ENCODE peak calls at places on chromosomes 5 and 9, in seven cellular contexts. One of them, this sample, is unnamed.

GRCh38 chr5:119049824-119050449 is 20.9 kb upstream of the DMXL1 start:
- DNase-seq in stomach: no peak
- DNase-seq in heart left ventricle: no peak
- DNase-seq in effector memory CD4-positive, alpha-beta T cell: no peak
- DNase-seq in iPS DF 6.9: no peak
- DNase-seq in mammary epithelial cell: peak; percentile 16
- DNase-seq in neural progenitor cell: no peak
- DNase-seq in this sample: no peak

GRCh38 chr5:72394688-72395087 is 74.5 kb downstream of the PTCD2 start:
- DNase-seq in stomach: no peak
- DNase-seq in heart left ventricle: no peak
- DNase-seq in effector memory CD4-positive, alpha-beta T cell: no peak
- DNase-seq in iPS DF 6.9: no peak
- DNase-seq in mammary epithelial cell: no peak
- DNase-seq in neural progenitor cell: peak; percentile 14
- DNase-seq in this sample: no peak

GRCh38 chr9:117377046-117377445 is 37.8 kb downstream of the ASTN2 start:
- DNase-seq in stomach: peak; percentile 27
- DNase-seq in heart left ventricle: no peak
- DNase-seq in effector memory CD4-positive, alpha-beta T cell: no peak
- DNase-seq in iPS DF 6.9: peak; percentile 16
- DNase-seq in mammary epithelial cell: no peak
- DNase-seq in neural progenitor cell: peak; percentile 29
- DNase-seq in this sample: no peak

GRCh38 chr5:150946351-150946905 is 41.6 kb upstream of the ZNF300 start:
- DNase-seq in stomach: peak; percentile 54
- DNase-seq in heart left ventricle: peak; percentile 92
- DNase-seq in effector memory CD4-positive, alpha-beta T cell: no peak
- DNase-seq in iPS DF 6.9: no peak
- DNase-seq in mammary epithelial cell: no peak
- DNase-seq in neural progenitor cell: no peak
- DNase-seq in this sample: no peak

GRCh38 chr9:32004431-32005076 is 379.9 kb upstream of the ACO1 start:
- DNase-seq in stomach: no peak
- DNase-seq in heart left ventricle: no peak
- DNase-seq in effector memory CD4-positive, alpha-beta T cell: no peak
- DNase-seq in iPS DF 6.9: no peak
- DNase-seq in mammary epithelial cell: no peak
- DNase-seq in neural progenitor cell: no peak
- DNase-seq in this sample: no peak

GRCh38 chr9:37541465-37541864 is 34.7 kb downstream of the FBXO10 start:
- DNase-seq in stomach: no peak
- DNase-seq in heart left ventricle: no peak
- DNase-seq in effector memory CD4-positive, alpha-beta T cell: no peak
- DNase-seq in iPS DF 6.9: no peak
- DNase-seq in mammary epithelial cell: no peak
- DNase-seq in neural progenitor cell: no peak
- DNase-seq in this sample: no peak

GRCh38 chr5:84383816-84384603 is 670 bp downstream of the EDIL3 start:
- DNase-seq in stomach: no peak
- DNase-seq in heart left ventricle: peak; percentile 36
- DNase-seq in effector memory CD4-positive, alpha-beta T cell: no peak
- DNase-seq in iPS DF 6.9: no peak
- DNase-seq in mammary epithelial cell: peak; percentile 53
- DNase-seq in neural progenitor cell: peak; percentile 84
- DNase-seq in this sample: no peak

GRCh38 chr5:175275748-175276147 is 168.2 kb downstream of the DRD1 start:
- DNase-seq in stomach: no peak
- DNase-seq in heart left ventricle: no peak
- DNase-seq in effector memory CD4-positive, alpha-beta T cell: no peak
- DNase-seq in iPS DF 6.9: no peak
- DNase-seq in mammary epithelial cell: no peak
- DNase-seq in neural progenitor cell: no peak
- DNase-seq in this sample: no peak

GRCh38 chr5:147046226-147046625 is 167.7 kb upstream of the PPP2R2B start:
- DNase-seq in stomach: no peak
- DNase-seq in heart left ventricle: no peak
- DNase-seq in effector memory CD4-positive, alpha-beta T cell: no peak
- DNase-seq in iPS DF 6.9: no peak
- DNase-seq in mammary epithelial cell: no peak
- DNase-seq in neural progenitor cell: no peak
- DNase-seq in this sample: no peak

GRCh38 chr5:178547753-178548415 is 42.3 kb downstream of the COL23A1 start:
- DNase-seq in stomach: no peak
- DNase-seq in heart left ventricle: peak; percentile 59
- DNase-seq in effector memory CD4-positive, alpha-beta T cell: no peak
- DNase-seq in iPS DF 6.9: no peak
- DNase-seq in mammary epithelial cell: no peak
- DNase-seq in neural progenitor cell: no peak
- DNase-seq in this sample: no peak

GRCh38 chr9:110688329-110688728 is 19.7 kb downstream of the MUSK start:
- DNase-seq in stomach: no peak
- DNase-seq in heart left ventricle: no peak
- DNase-seq in effector memory CD4-positive, alpha-beta T cell: no peak
- DNase-seq in iPS DF 6.9: no peak
- DNase-seq in mammary epithelial cell: no peak
- DNase-seq in neural progenitor cell: no peak
- DNase-seq in this sample: no peak

GRCh38 chr9:137581361-137582285 is 2.9 kb upstream of the DPH7 start:
- DNase-seq in stomach: no peak
- DNase-seq in heart left ventricle: no peak
- DNase-seq in effector memory CD4-positive, alpha-beta T cell: no peak
- DNase-seq in iPS DF 6.9: no peak
- DNase-seq in mammary epithelial cell: no peak
- DNase-seq in neural progenitor cell: no peak
- DNase-seq in this sample: no peak

GRCh38 chr9:137582286-137582860 is 3.6 kb upstream of the DPH7 start:
- DNase-seq in stomach: peak; percentile 55
- DNase-seq in heart left ventricle: peak; percentile 19
- DNase-seq in effector memory CD4-positive, alpha-beta T cell: no peak
- DNase-seq in iPS DF 6.9: no peak
- DNase-seq in mammary epithelial cell: no peak
- DNase-seq in neural progenitor cell: peak; percentile 57
- DNase-seq in this sample: no peak

GRCh38 chr9:137580209-137580957 is 1.7 kb upstream of the DPH7 start:
- DNase-seq in stomach: no peak
- DNase-seq in heart left ventricle: no peak
- DNase-seq in effector memory CD4-positive, alpha-beta T cell: no peak
- DNase-seq in iPS DF 6.9: no peak
- DNase-seq in mammary epithelial cell: no peak
- DNase-seq in neural progenitor cell: no peak
- DNase-seq in this sample: no peak

GRCh38 chr9:137579259-137579604 is 507 bp upstream of the DPH7 start:
- DNase-seq in stomach: no peak
- DNase-seq in heart left ventricle: no peak
- DNase-seq in effector memory CD4-positive, alpha-beta T cell: no peak
- DNase-seq in iPS DF 6.9: no peak
- DNase-seq in mammary epithelial cell: no peak
- DNase-seq in neural progenitor cell: no peak
- DNase-seq in this sample: no peak

DNA sequence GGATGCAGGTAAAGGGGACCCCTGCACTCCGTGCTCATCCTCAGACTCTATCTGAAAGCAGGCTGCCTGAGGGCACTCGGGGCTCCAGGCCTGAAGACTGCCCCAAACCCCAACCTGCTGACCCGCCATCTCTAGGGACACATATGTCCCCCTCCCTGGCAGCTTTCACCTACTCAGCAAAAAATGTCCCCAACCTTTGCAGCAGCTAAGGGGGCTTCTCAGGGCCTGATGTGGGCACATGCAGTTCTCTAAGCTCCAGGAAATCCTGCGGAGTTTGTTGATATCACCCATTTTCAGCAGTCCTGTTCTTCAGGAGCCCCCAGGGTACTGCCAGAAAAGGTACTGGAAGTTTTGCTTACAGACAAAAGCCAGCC is 2.2 kb upstream of the DPH7 start:
- DNase-seq in stomach: no peak
- DNase-seq in heart left ventricle: no peak
- DNase-seq in effector memory CD4-positive, alpha-beta T cell: no peak
- DNase-seq in iPS DF 6.9: no peak
- DNase-seq in mammary epithelial cell: no peak
- DNase-seq in neural progenitor cell: no peak
- DNase-seq in this sample: no peak
- H3K36me3 ChIP-seq in stomach: peaks cover 59% of the 10 kb centered on the region
- H3K36me3 ChIP-seq in heart left ventricle: peaks cover 28% of the 10 kb centered on the region
- H3K36me3 ChIP-seq in effector memory CD4-positive, alpha-beta T cell: peaks cover 20% of the 10 kb centered on the region
- H3K36me3 ChIP-seq in iPS DF 6.9: peaks cover 32% of the 10 kb centered on the region
- H3K36me3 ChIP-seq in mammary epithelial cell: peaks cover 20% of the 10 kb centered on the region
- H3K36me3 ChIP-seq in neural progenitor cell: no peaks in the 10 kb centered on the region
- H3K36me3 ChIP-seq in this sample: no peaks in the 10 kb centered on the region

GRCh38 chr9:71681708-71682268 is 86.5 kb downstream of the CEMIP2 start:
- DNase-seq in stomach: no peak
- DNase-seq in heart left ventricle: no peak
- DNase-seq in effector memory CD4-positive, alpha-beta T cell: no peak
- DNase-seq in iPS DF 6.9: no peak
- DNase-seq in mammary epithelial cell: peak; percentile 66
- DNase-seq in neural progenitor cell: no peak
- DNase-seq in this sample: no peak
- H3K4me1 ChIP-seq in stomach: peaks cover 10% of the 10 kb centered on the region
- H3K4me1 ChIP-seq in heart left ventricle: peaks cover 15% of the 10 kb centered on the region
- H3K4me1 ChIP-seq in effector memory CD4-positive, alpha-beta T cell: peaks cover 30% of the 10 kb centered on the region
- H3K4me1 ChIP-seq in iPS DF 6.9: peaks cover 5% of the 10 kb centered on the region
- H3K4me1 ChIP-seq in mammary epithelial cell: peaks cover 68% of the 10 kb centered on the region
- H3K4me1 ChIP-seq in neural progenitor cell: peaks cover 15% of the 10 kb centered on the region
- H3K4me1 ChIP-seq in this sample: peaks cover 20% of the 10 kb centered on the region

GRCh38 chr9:124485201-124485600 is 22.0 kb downstream of the NR5A1 start:
- DNase-seq in stomach: no peak
- DNase-seq in heart left ventricle: no peak
- DNase-seq in effector memory CD4-positive, alpha-beta T cell: no peak
- DNase-seq in iPS DF 6.9: no peak
- DNase-seq in mammary epithelial cell: no peak
- DNase-seq in neural progenitor cell: peak; percentile 76
- DNase-seq in this sample: no peak
- H3K27me3 ChIP-seq in stomach: peaks cover 32% of the 10 kb centered on the region
- H3K27me3 ChIP-seq in heart left ventricle: peaks cover 14% of the 10 kb centered on the region
- H3K27me3 ChIP-seq in effector memory CD4-positive, alpha-beta T cell: no peaks in the 10 kb centered on the region
- H3K27me3 ChIP-seq in iPS DF 6.9: no peaks in the 10 kb centered on the region
- H3K27me3 ChIP-seq in mammary epithelial cell: peaks cover 15% of the 10 kb centered on the region
- H3K27me3 ChIP-seq in neural progenitor cell: peaks cover 1% of the 10 kb centered on the region
- H3K27me3 ChIP-seq in this sample: no peaks in the 10 kb centered on the region

GRCh38 chr9:92641092-92641809 is 28.7 kb downstream of the IPPK start:
- DNase-seq in stomach: peak; percentile 13
- DNase-seq in heart left ventricle: no peak
- DNase-seq in effector memory CD4-positive, alpha-beta T cell: no peak
- DNase-seq in iPS DF 6.9: no peak
- DNase-seq in mammary epithelial cell: peak; percentile 20
- DNase-seq in neural progenitor cell: no peak
- DNase-seq in this sample: no peak

GRCh38 chr9:92640398-92641091 is 29.4 kb downstream of the IPPK start:
- DNase-seq in stomach: peak; percentile 10
- DNase-seq in heart left ventricle: no peak
- DNase-seq in effector memory CD4-positive, alpha-beta T cell: no peak
- DNase-seq in iPS DF 6.9: no peak
- DNase-seq in mammary epithelial cell: no peak
- DNase-seq in neural progenitor cell: no peak
- DNase-seq in this sample: no peak

GRCh38 chr9:92642599-92642998 is 27.3 kb downstream of the IPPK start:
- DNase-seq in stomach: peak; percentile 9
- DNase-seq in heart left ventricle: no peak
- DNase-seq in effector memory CD4-positive, alpha-beta T cell: no peak
- DNase-seq in iPS DF 6.9: no peak
- DNase-seq in mammary epithelial cell: no peak
- DNase-seq in neural progenitor cell: no peak
- DNase-seq in this sample: no peak

GRCh38 chr9:92639791-92640271 is 30.1 kb downstream of the IPPK start:
- DNase-seq in stomach: peak; percentile 14
- DNase-seq in heart left ventricle: no peak
- DNase-seq in effector memory CD4-positive, alpha-beta T cell: no peak
- DNase-seq in iPS DF 6.9: no peak
- DNase-seq in mammary epithelial cell: no peak
- DNase-seq in neural progenitor cell: no peak
- DNase-seq in this sample: no peak

GRCh38 chr9:92642041-92642451 is 27.9 kb downstream of the IPPK start:
- DNase-seq in stomach: peak; percentile 16
- DNase-seq in heart left ventricle: no peak
- DNase-seq in effector memory CD4-positive, alpha-beta T cell: no peak
- DNase-seq in iPS DF 6.9: no peak
- DNase-seq in mammary epithelial cell: no peak
- DNase-seq in neural progenitor cell: no peak
- DNase-seq in this sample: no peak
- H3K36me3 ChIP-seq in stomach: peaks cover 100% of the 10 kb centered on the region
- H3K36me3 ChIP-seq in heart left ventricle: peaks cover 100% of the 10 kb centered on the region
- H3K36me3 ChIP-seq in effector memory CD4-positive, alpha-beta T cell: peaks cover 83% of the 10 kb centered on the region
- H3K36me3 ChIP-seq in iPS DF 6.9: peaks cover 16% of the 10 kb centered on the region
- H3K36me3 ChIP-seq in mammary epithelial cell: peaks cover 19% of the 10 kb centered on the region
- H3K36me3 ChIP-seq in neural progenitor cell: no peaks in the 10 kb centered on the region
- H3K36me3 ChIP-seq in this sample: peaks cover 98% of the 10 kb centered on the region

DNA sequence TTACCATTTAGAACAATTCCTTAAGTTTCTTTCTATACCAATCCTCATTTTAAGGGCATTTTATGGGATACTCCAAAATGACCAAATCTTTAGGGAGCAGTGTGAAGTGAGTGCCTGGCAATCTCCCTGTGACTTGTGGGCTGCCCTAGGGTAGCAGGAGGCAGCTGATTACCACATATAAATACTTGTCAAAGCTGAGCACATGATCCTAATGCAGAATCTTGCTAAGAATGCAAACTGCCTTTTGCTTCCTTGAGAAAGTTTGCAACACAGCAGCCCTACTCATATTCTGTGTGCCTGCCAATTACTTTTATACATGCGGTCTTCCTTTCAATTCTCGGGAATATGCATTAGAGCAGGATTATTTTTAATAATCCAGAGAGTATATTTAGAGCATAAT is 18.2 kb upstream of the NREP start:
- DNase-seq in stomach: no peak
- DNase-seq in heart left ventricle: no peak
- DNase-seq in effector memory CD4-positive, alpha-beta T cell: no peak
- DNase-seq in iPS DF 6.9: no peak
- DNase-seq in mammary epithelial cell: no peak
- DNase-seq in neural progenitor cell: no peak
- DNase-seq in this sample: no peak
- H3K4me1 ChIP-seq in stomach: peaks cover 6% of the 10 kb centered on the region
- H3K4me1 ChIP-seq in heart left ventricle: no peaks in the 10 kb centered on the region
- H3K4me1 ChIP-seq in effector memory CD4-positive, alpha-beta T cell: no peaks in the 10 kb centered on the region
- H3K4me1 ChIP-seq in iPS DF 6.9: no peaks in the 10 kb centered on the region
- H3K4me1 ChIP-seq in mammary epithelial cell: peaks cover 8% of the 10 kb centered on the region
- H3K4me1 ChIP-seq in neural progenitor cell: peaks cover 24% of the 10 kb centered on the region
- H3K4me1 ChIP-seq in this sample: no peaks in the 10 kb centered on the region

GRCh38 chr5:55534436-55535198 is at the start of gene PLPP1:
- DNase-seq in stomach: peak; percentile 91
- DNase-seq in heart left ventricle: peak; percentile 95
- DNase-seq in effector memory CD4-positive, alpha-beta T cell: peak; percentile 68
- DNase-seq in iPS DF 6.9: peak; percentile 60
- DNase-seq in mammary epithelial cell: peak; percentile 91
- DNase-seq in neural progenitor cell: peak; percentile 96
- DNase-seq in this sample: peak; percentile 80
- H3K27me3 ChIP-seq in stomach: no peaks in the 10 kb centered on the region
- H3K27me3 ChIP-seq in heart left ventricle: no peaks in the 10 kb centered on the region
- H3K27me3 ChIP-seq in effector memory CD4-positive, alpha-beta T cell: no peaks in the 10 kb centered on the region
- H3K27me3 ChIP-seq in iPS DF 6.9: no peaks in the 10 kb centered on the region
- H3K27me3 ChIP-seq in mammary epithelial cell: no peaks in the 10 kb centered on the region
- H3K27me3 ChIP-seq in neural progenitor cell: no peaks in the 10 kb centered on the region
- H3K27me3 ChIP-seq in this sample: no peaks in the 10 kb centered on the region